ENCODE peak calls at places on chromosome 5, in seven cellular contexts. M is sigmoid colon, S is PC-3, A is cardiac muscle cell, U is neural progenitor cell, K is heart right ventricle, H is GM12865. T is an unnamed sample.
A peak's percentile ranks its signal among the peaks of the same experiment; 100 is the strongest.

GRCh38 chr5:67474597-67475238 is 278.1 kb upstream of the CD180 start:
- DNase-seq in M (no peak), K (no peak), A (no peak), S (no peak), H (no peak), U (no peak), T (no peak)

GRCh38 chr5:50595199-50595598 is 71.2 kb upstream of the PARP8 start:
- DNase-seq in M (no peak), A (no peak), S (peak; percentile 64), K (no peak), U (no peak), H (no peak), T (peak; percentile 20)

GRCh38 chr5:59786271-59786805 is 107.2 kb downstream of the PDE4D start:
- DNase-seq in U (no peak), M (no peak), S (peak; percentile 81), H (no peak), A (no peak), K (no peak), T (peak; percentile 82)

GRCh38 chr5:138950411-138951011 is 75.4 kb upstream of the LRRTM2 start:
- DNase-seq in K (no peak), U (no peak), M (peak; percentile 30), A (no peak), H (no peak), S (no peak), T (no peak)

GRCh38 chr5:80752427-80752826 is 97.6 kb upstream of the DHFR start:
- DNase-seq in M (no peak), K (no peak), U (no peak), A (no peak), H (no peak), S (no peak), T (no peak)

GRCh38 chr5:9928266-9928750 is 298.2 kb upstream of the TAS2R1 start:
- DNase-seq in U (no peak), M (no peak), K (no peak), A (no peak), S (no peak), H (no peak), T (no peak)

GRCh38 chr5:121967187-121967586 is 5.4 kb downstream of the SRFBP1 start:
- DNase-seq in A (no peak), K (no peak), U (no peak), H (no peak), M (no peak), S (peak; percentile 33), T (no peak)

GRCh38 chr5:74401566-74402320 is 238.8 kb downstream of the ENC1 start:
- DNase-seq in U (no peak), A (no peak), S (no peak), K (no peak), M (no peak), H (no peak), T (no peak)

GRCh38 chr5:123429993-123430392 is 6.8 kb upstream of the CEP120 start:
- DNase-seq in K (no peak), M (no peak), A (no peak), U (no peak), H (no peak), S (peak; percentile 86), T (peak; percentile 92)

GRCh38 chr5:28862137-28862859 is 1823.9 kb upstream of the CDH9 start:
- DNase-seq in U (peak; percentile 11), K (no peak), M (no peak), S (no peak), H (no peak), A (no peak), T (no peak)

GRCh38 chr5:81286059-81286617 is 15.2 kb upstream of the ZCCHC9 start:
- DNase-seq in H (no peak), A (no peak), K (no peak), S (no peak), U (peak; percentile 7), M (no peak), T (no peak)

GRCh38 chr5:128538249-128539037 is 398 bp upstream of the FBN2 start:
- DNase-seq in S (peak; percentile 77), M (peak; percentile 73), A (peak; percentile 98), K (peak; percentile 86), U (peak; percentile 96), H (no peak), T (peak; percentile 79)

GRCh38 chr5:80408475-80408875 is 611 bp downstream of the ZFYVE16 start:
- DNase-seq in M (peak; percentile 85), K (peak; percentile 64), S (peak; percentile 52), U (no peak), H (peak; percentile 61), A (peak; percentile 82), T (peak; percentile 74)

GRCh38 chr5:108681079-108681921 is 66.4 kb upstream of the FER start:
- DNase-seq in S (peak; percentile 70), A (peak; percentile 69), U (peak; percentile 71), H (peak; percentile 86), M (no peak), K (peak; percentile 59), T (peak; percentile 73)

GRCh38 chr5:71740015-71740753 is 21.1 kb downstream of the CARTPT start:
- DNase-seq in K (no peak), U (no peak), S (no peak), A (no peak), H (peak; percentile 81), M (no peak), T (no peak)

GRCh38 chr5:7616897-7617296 is 221.0 kb downstream of the ADCY2 start:
- DNase-seq in U (peak; percentile 65), H (no peak), A (no peak), K (no peak), M (no peak), S (no peak), T (no peak)

DNA sequence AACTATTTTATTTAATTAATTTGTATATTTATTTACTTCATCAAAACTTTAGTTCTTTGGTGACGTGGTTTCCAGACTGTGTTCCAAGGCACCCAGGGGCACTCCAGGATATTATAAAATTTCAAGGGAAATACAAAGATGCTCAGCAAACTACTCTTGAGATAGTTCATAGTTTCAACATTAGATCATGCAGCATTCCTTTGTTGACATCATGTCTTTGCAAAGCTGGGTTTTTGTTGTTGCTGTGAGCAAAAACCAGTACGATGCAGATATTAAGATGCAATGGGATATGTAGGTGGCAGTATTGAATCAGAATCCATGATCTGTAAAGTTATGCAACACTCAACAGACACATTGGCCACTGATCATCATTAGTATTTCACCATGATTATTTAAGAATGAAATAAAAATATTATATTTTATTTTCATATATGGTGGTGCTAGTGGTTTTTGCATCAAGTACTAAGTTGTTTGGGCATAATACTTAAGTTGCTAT is 219.7 kb downstream of the ADCY2 start:
- DNase-seq in H (no peak), M (no peak), U (no peak), S (no peak), A (no peak), K (no peak), T (no peak)
- TF ChIP-seq CTCF in H (no peak), M (no peak), U (no peak), S (no peak), A (no peak), K (no peak), T (no peak)

DNA sequence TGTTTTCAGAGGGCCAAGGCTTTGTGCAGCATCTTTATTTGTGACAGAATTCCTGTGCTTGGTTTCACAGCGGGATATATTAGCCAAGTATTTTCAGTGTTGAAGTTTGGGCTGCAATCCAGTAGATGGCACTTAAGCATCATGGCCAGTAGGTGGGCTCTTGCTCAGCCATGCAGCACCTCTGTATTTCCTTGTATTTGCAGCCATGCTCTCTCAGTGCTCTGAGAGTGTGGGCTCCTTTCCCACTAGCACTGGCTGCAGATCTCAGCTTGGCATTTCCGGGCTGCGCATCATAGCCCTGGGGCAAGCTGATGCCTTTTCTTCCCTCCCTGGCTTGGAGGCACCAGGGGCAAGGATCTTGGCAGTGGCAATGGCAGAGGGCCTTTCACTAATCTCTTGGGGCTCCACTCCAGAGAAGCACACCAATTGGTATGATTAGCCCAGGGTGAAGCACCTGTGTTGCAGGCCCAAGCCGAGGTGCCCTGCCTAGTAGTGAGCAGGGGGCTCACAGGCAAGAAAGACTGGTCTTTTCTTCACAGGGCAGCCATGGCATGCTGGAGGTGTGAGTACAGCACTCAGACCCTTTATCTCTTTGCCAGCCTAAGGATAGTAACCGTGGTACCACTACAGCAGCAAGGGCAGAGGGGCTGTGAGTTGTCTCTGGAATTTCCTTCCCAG is 48.3 kb downstream of the SLCO6A1 start:
- DNase-seq in M (peak; percentile 51), H (peak; percentile 51), A (no peak), U (peak; percentile 11), K (no peak), S (peak; percentile 72), T (no peak)
- TF ChIP-seq CTCF in M (no peak), H (peak; percentile 49), A (no peak), U (peak; percentile 34), K (no peak), S (peak; percentile 80), T (no peak)

DNA sequence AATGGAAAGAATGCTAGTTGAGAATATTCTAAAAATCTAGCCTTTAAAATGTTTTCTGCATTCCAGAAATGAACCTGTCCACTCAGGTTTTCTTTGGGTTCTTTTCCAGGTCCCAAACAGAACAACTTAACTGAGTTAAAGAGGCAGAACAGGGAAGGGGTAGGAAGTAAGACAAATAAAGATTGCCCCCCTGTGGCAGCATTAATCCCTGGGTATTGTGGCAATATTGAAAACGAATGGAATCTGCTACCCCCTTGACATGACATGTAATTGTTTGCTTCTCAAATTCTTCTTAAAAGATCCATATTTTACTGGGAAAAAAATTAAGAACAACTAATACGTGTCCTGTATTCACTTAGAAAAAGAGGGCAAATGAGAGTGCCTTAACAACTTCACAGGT is 9.3 kb upstream of the RBM22 start:
- DNase-seq in M (no peak), K (no peak), A (peak; percentile 4), U (peak; percentile 8), S (peak; percentile 21), H (no peak), T (peak; percentile 22)
- TF ChIP-seq CTCF in M (no peak), K (peak; percentile 43), A (peak; percentile 35), U (peak; percentile 39), S (peak; percentile 59), H (no peak), T (peak; percentile 44)

GRCh38 chr5:61597684-61598083 is 265.6 kb downstream of the ZSWIM6 start:
- DNase-seq in U (no peak), S (no peak), K (no peak), H (no peak), A (no peak), M (no peak), T (no peak)

GRCh38 chr5:61600945-61601491 is 269.0 kb downstream of the ZSWIM6 start:
- DNase-seq in H (no peak), S (no peak), A (no peak), M (no peak), U (no peak), K (no peak), T (no peak)

GRCh38 chr5:61598140-61598539 is 266.1 kb downstream of the ZSWIM6 start:
- DNase-seq in A (no peak), M (no peak), S (no peak), H (no peak), K (no peak), U (no peak), T (no peak)

GRCh38 chr5:61599370-61600140 is 267.5 kb downstream of the ZSWIM6 start:
- DNase-seq in H (no peak), U (no peak), K (no peak), A (no peak), M (no peak), S (peak; percentile 71), T (peak; percentile 12)

GRCh38 chr5:61600141-61600480 is 268.1 kb downstream of the ZSWIM6 start:
- DNase-seq in M (no peak), S (no peak), H (no peak), U (no peak), A (no peak), K (no peak), T (no peak)
- TF ChIP-seq CTCF in M (no peak), S (no peak), H (no peak), U (no peak), A (no peak), K (no peak), T (no peak)

GRCh38 chr5:113693621-113694130 is 180.2 kb downstream of the YTHDC2 start:
- DNase-seq in H (no peak), M (no peak), U (peak; percentile 4), S (no peak), K (no peak), A (no peak), T (no peak)
- TF ChIP-seq CTCF in H (no peak), M (no peak), U (no peak), S (no peak), K (no peak), A (no peak), T (no peak)

T was measured in RWPE1.